ENCODE peak calls at places on chromosomes 16 and 17, in nine cellular contexts. S is upper lobe of right lung; J is effector memory CD4-positive, alpha-beta T cell; X is heart left ventricle; E is lower lobe of right lung; I is tibial nerve; U is NT2/D1; Q is breast epithelium; L is MG63. O is an unnamed sample. For H3K36me3, the result is how much of the 10 kb centered on the place peaks cover.

GRCh38 chr16:87391324-87391949 is 699 bp upstream of the MAP1LC3B start:
- DNase-seq in X (peak), I (peak), S (peak), U (no peak), J (no peak), Q (no peak), E (peak), L (no peak), O (peak)

GRCh38 chr16:81469710-81470481 is 25.3 kb downstream of the CMIP start:
- DNase-seq in Q (no peak), S (no peak), J (no peak), U (no peak), X (no peak), L (no peak), I (no peak), E (peak), O (peak)

GRCh38 chr17:17021194-17021863 is 20.9 kb upstream of the MPRIP start:
- DNase-seq in J (no peak), U (no peak), I (peak), S (peak), X (peak), E (peak), Q (peak), L (peak), O (peak)

GRCh38 chr16:50323335-50324011 is 45.3 kb downstream of the BRD7 start:
- DNase-seq in S (no peak), J (no peak), L (no peak), U (no peak), X (peak), I (no peak), E (no peak), Q (no peak), O (no peak)

GRCh38 chr16:67443299-67443698 is 12.4 kb downstream of the HSD11B2 start:
- DNase-seq in Q (no peak), L (peak), S (no peak), X (peak), J (no peak), I (peak), E (no peak), U (no peak), O (peak)

GRCh38 chr16:23434380-23434779 is 18.6 kb downstream of the COG7 start:
- DNase-seq in I (no peak), U (peak), E (no peak), Q (no peak), S (no peak), J (no peak), X (no peak), L (no peak), O (no peak)

GRCh38 chr16:64910351-64910750 is 211.5 kb downstream of the CDH11 start:
- DNase-seq in S (no peak), X (peak), J (no peak), E (no peak), L (peak), I (peak), U (no peak), Q (no peak), O (peak)

GRCh38 chr16:50542703-50543102 is 5.5 kb upstream of the NKD1 start:
- DNase-seq in E (no peak), L (no peak), S (no peak), J (no peak), I (no peak), Q (no peak), X (no peak), U (no peak), O (no peak)

GRCh38 chr16:84368327-84368996 is at the start of gene ATP2C2:
- DNase-seq in Q (peak), E (peak), U (no peak), L (no peak), J (no peak), I (no peak), S (peak), X (no peak), O (no peak)

GRCh38 chr17:1324201-1324750 is 44.8 kb downstream of the TRARG1 start:
- DNase-seq in J (no peak), X (no peak), L (no peak), E (no peak), Q (no peak), U (no peak), S (peak), I (no peak), O (no peak)

GRCh38 chr16:67915831-67916723 is 15.6 kb downstream of the CTRL start:
- DNase-seq in X (no peak), L (no peak), S (no peak), E (no peak), J (no peak), U (no peak), Q (no peak), I (no peak), O (no peak)

GRCh38 chr16:88074041-88074440 is 122.8 kb downstream of the BANP start:
- DNase-seq in Q (no peak), X (no peak), U (no peak), I (no peak), J (no peak), E (peak), L (no peak), S (no peak), O (no peak)

GRCh38 chr16:54875443-54875842 is 55.2 kb upstream of the IRX5 start:
- DNase-seq in L (no peak), E (no peak), I (no peak), Q (no peak), X (no peak), U (peak), J (no peak), S (no peak), O (no peak)

GRCh38 chr16:71738820-71739219 is 14.3 kb upstream of the PHLPP2 start:
- DNase-seq in E (no peak), J (no peak), L (no peak), I (no peak), Q (no peak), S (no peak), X (no peak), U (no peak), O (no peak)
- H3K36me3 ChIP-seq in E (half or more), J (half or more), L (under half), I (half or more), Q (under half), S (half or more), X (half or more), U (half or more), O (under half)

DNA sequence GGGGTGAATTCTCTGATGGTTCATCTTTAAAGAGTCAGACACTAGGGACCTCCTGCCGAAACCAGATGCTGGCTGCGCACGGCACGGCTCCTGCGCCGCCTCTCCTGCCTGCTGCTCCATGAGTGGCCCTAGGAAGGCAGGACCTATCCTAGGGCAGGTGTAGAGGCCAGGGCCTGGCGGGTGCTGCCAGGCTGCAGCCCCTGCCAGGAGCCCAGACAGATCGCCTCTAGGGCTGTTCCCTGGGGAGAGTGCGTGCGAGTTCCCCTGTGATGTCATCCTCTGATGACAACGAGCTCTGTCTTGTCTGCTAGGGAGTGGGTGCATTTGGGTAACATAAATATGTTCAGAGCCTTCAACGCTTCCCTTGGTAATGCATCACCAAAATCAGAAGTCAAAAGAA is 23.9 kb downstream of the SLC38A10 start:
- DNase-seq in S (no peak), L (no peak), E (no peak), J (no peak), Q (no peak), U (no peak), I (no peak), X (no peak), O (no peak)
- H3K36me3 ChIP-seq in S (half or more), L (half or more), E (half or more), J (half or more), Q (under half), U (half or more), I (half or more), X (half or more), O (under half)

DNA sequence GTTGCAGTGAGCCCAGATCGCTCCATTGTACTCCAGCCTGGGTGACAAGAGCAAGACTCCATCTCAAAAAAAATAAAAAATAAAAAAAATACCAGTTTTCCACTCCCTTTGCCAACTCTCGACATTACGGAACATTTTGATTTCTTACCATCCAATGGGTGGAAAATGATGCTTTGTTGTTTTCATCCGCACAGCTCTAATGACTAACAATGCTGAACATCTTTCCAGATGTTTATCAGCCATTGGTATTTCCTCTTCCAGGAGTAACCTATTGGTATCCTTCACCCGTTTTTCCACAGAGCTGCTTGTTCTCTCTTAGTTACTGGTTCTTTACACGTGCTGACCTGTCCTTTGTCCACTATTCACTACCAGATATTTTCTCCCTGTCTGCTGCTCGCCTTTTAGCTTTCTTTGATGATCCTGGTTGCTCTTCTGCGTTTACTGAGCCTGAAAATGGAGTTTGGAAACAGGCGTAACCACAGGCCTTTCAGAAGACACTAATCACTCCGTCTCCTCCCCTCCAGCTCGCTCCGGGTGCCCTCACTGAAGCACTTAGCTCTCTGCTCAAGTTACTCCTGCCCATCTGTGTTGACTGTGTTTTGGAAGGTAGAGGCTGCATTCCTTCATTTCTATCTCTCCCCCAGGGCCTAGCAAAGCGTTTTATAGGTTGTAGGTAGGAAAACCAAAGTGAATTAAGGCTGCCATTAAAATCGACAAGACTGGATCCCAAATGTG is 9.1 kb downstream of the SHPK start:
- DNase-seq in L (no peak), U (no peak), Q (no peak), J (no peak), S (no peak), I (no peak), X (no peak), E (no peak), O (no peak)
- H3K36me3 ChIP-seq in L (under half), U (half or more), Q (under half), J (under half), S (half or more), I (half or more), X (half or more), E (half or more), O (under half)

GRCh38 chr16:1379054-1379862 is 27.5 kb downstream of the GNPTG start:
- DNase-seq in L (peak), S (peak), X (peak), I (peak), Q (peak), E (peak), J (peak), U (peak), O (peak)
- H3K36me3 ChIP-seq in L (under half), S (under half), X (under half), I (half or more), Q (under half), E (under half), J (under half), U (under half), O (under half)

DNA sequence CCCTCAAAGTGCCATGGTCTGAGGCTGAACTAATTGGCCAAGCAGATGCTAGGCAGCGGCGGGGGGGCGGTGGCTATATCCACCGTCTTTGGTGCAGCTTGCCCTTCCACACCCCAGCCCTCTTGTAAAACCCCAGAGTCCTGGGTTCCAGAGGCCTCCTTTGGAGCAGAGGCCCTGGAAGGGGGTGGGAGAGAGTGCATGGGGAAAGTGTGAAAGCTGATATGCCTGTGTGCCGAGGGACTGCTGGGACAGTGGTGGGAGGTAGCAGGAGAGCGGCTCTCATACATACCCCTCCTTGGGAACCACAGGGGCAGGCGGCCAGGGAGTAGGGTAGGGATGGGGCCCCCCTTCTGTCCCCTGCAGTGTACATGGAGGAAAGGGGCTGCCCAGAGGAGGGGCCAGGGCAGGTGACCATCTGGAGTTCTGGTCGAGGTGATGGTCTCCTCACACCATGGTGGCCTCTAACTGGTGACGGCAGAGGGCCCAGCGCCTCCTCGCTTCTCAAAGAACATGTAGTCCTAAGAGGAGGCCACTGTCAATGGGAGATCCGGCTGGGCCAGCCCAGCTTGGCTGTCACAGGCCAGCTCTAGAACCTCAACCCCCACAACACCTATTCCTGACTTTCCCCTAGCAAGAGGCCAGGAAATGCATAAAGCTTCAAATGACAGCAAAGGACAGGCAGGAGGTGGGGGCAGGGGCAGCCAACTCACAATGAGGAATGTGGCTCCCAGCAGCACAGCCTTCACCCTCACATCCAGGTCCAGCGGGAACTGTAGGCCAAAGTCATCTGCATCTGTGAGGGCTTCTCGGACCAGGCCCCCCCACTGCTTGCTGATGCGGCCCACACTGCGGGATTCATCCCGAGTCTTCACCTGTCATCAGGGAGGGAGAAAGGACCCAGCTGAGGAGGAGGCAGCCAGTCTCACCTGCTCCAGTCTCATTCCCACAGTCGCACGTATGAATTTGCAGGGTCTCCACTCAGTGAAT is 4.1 kb downstream of the PLSCR3 start:
- DNase-seq in S (no peak), U (no peak), L (no peak), J (no peak), E (no peak), X (no peak), I (no peak), Q (no peak), O (no peak)
- H3K36me3 ChIP-seq in S (under half), U (half or more), L (under half), J (half or more), E (under half), X (under half), I (half or more), Q (under half), O (under half)

DNA sequence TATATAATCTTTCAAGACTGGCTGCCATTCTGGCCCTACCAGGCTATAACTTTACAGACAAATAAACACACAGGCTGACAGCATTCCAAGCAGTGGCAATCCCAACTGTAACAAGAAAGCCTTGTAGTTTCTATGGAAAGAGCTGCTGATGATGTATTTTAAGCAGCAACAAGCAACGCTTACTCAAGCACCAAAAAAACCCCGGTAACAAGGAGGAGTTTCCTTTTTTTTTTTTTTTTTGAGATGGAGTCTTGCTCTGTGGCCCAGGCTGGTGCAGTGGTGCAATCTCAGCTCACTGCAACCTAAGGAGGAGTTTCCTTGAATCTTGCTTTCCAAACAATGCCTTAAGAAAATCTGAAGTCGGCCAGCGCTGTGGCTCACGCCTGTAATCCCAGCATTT is 23.1 kb downstream of the LSM12 start:
- DNase-seq in X (no peak), J (no peak), L (no peak), U (no peak), S (no peak), Q (no peak), I (no peak), E (peak), O (no peak)
- H3K36me3 ChIP-seq in X (under half), J (under half), L (half or more), U (half or more), S (under half), Q (under half), I (under half), E (under half), O (under half)

GRCh38 chr17:49461580-49461979 is 33.5 kb upstream of the NGFR start:
- DNase-seq in S (no peak), U (no peak), E (no peak), Q (no peak), X (no peak), L (no peak), J (no peak), I (no peak), O (no peak)
- H3K36me3 ChIP-seq in S (under half), U (under half), E (under half), Q (under half), X (under half), L (under half), J (under half), I (under half), O (under half)

GRCh38 chr17:18904482-18904881 is 46.6 kb downstream of the PRPSAP2 start:
- DNase-seq in L (no peak), U (no peak), J (no peak), E (no peak), X (no peak), S (no peak), Q (no peak), I (no peak), O (no peak)
- H3K36me3 ChIP-seq in L (under half), U (under half), J (under half), E (under half), X (under half), S (under half), Q (under half), I (half or more), O (half or more)

DNA sequence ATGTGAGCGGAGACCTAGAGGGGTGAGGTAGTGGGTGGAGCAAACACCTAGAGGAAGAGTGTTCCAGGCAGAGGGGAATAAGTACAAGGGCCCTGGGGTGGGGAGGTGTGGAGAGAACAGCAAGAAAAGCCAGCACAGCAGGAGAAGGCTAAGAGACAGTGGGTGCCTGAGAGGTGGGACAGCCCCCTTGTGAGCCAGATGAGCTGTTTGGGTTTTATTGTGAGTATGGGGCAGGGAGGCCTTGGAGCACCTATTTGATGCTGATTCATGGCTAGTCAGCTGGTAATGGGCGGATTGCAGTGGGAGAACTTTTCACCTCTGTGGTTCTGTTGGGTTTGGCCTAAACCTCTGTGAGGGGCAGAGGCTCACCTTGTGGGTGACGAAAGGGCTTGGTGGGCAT is 68.4 kb downstream of the ABCC1 start:
- DNase-seq in X (no peak), E (no peak), L (no peak), S (no peak), U (no peak), Q (no peak), I (no peak), J (no peak), O (no peak)
- H3K36me3 ChIP-seq in X (under half), E (half or more), L (half or more), S (under half), U (half or more), Q (under half), I (under half), J (half or more), O (under half)

O was measured in heart right ventricle.